ENCODE peak calls at places on chromosome 7, in ten cellular contexts. S is thoracic aorta, V is PC-3, E is spleen, H is foreskin fibroblast, J is MM.1S, C is NT2/D1, A is hepatocyte, T is fibroblast of lung, P is HFF-Myc. Q is an unnamed sample.

GRCh38 chr7:28685660-28686417 is 272.3 kb downstream of the TRIL start:
- DNase-seq in A (peak), J (no peak), S (peak), E (peak), V (peak), C (peak), H (peak), T (peak), P (peak), Q (peak)

GRCh38 chr7:12389089-12389700 is 14.5 kb downstream of the VWDE start:
- DNase-seq in T (peak), A (peak), H (peak), C (peak), P (peak), S (no peak), E (no peak), V (peak), J (peak), Q (peak)

GRCh38 chr7:16034353-16034752 is 347.9 kb upstream of the MEOX2 start:
- DNase-seq in C (no peak), P (peak), J (no peak), E (no peak), S (no peak), H (peak), V (peak), T (peak), A (no peak), Q (no peak)

GRCh38 chr7:105677803-105678583 is 96.7 kb upstream of the EFCAB10 start:
- DNase-seq in S (peak), H (no peak), E (peak), J (no peak), P (no peak), T (no peak), C (no peak), A (no peak), V (no peak), Q (peak)

GRCh38 chr7:111138196-111138569 is 47.3 kb downstream of the LRRN3 start:
- DNase-seq in E (peak), P (peak), H (peak), V (peak), T (peak), S (peak), J (peak), C (no peak), A (no peak), Q (peak)

GRCh38 chr7:114835861-114836260 is 86.0 kb upstream of the MDFIC start:
- DNase-seq in E (no peak), S (no peak), P (no peak), C (no peak), T (no peak), J (no peak), A (no peak), V (no peak), H (no peak), Q (no peak)

GRCh38 chr7:143240323-143241168 is 18.7 kb downstream of the TAS2R40 start:
- DNase-seq in V (peak), A (peak), P (peak), C (peak), H (peak), S (no peak), E (no peak), T (peak), J (peak), Q (peak)

GRCh38 chr7:107638594-107638993 is 22.0 kb upstream of the SLC26A4 start:
- DNase-seq in V (no peak), H (no peak), E (no peak), S (no peak), T (no peak), A (no peak), J (peak), P (no peak), C (no peak), Q (peak)

GRCh38 chr7:2540641-2541051 is 14.7 kb downstream of the BRAT1 start:
- DNase-seq in H (no peak), E (no peak), V (no peak), S (no peak), T (no peak), P (no peak), C (no peak), A (no peak), J (no peak), Q (no peak)

GRCh38 chr7:107600816-107601215 is 20.8 kb downstream of the BCAP29 start:
- DNase-seq in T (no peak), S (no peak), H (no peak), C (no peak), E (no peak), V (no peak), P (no peak), J (no peak), A (no peak), Q (no peak)

GRCh38 chr7:1446611-1447032 is 12.6 kb downstream of the MICALL2 start:
- DNase-seq in V (no peak), T (no peak), J (peak), S (no peak), A (no peak), P (no peak), C (no peak), H (no peak), E (no peak), Q (no peak)

GRCh38 chr7:30224511-30225031 is 59.8 kb upstream of the ZNRF2 start:
- DNase-seq in A (no peak), E (no peak), J (no peak), S (no peak), H (no peak), V (peak), P (no peak), C (no peak), T (peak), Q (peak)

GRCh38 chr7:28207486-28208158 is 27.0 kb upstream of the JAZF1 start:
- DNase-seq in E (no peak), J (peak), V (peak), S (no peak), A (no peak), T (peak), H (peak), P (no peak), C (no peak), Q (peak)

GRCh38 chr7:93574269-93574645 is 267 bp downstream of the CALCR start:
- DNase-seq in P (no peak), C (no peak), J (no peak), A (no peak), T (no peak), H (no peak), E (no peak), V (no peak), S (no peak), Q (no peak)
- H3K4me3 ChIP-seq in P (no peak), C (peak), J (no peak), A (no peak), T (no peak), H (no peak), E (peak), V (no peak), S (peak), Q (no peak)

GRCh38 chr7:151671514-151671913 is 151.8 kb upstream of the RHEB start:
- DNase-seq in T (peak), E (no peak), A (no peak), C (no peak), J (no peak), P (no peak), S (no peak), H (no peak), V (peak), Q (no peak)
- H3K4me3 ChIP-seq in T (no peak), E (no peak), A (no peak), C (no peak), J (no peak), P (no peak), S (no peak), H (no peak), V (no peak), Q (no peak)

DNA sequence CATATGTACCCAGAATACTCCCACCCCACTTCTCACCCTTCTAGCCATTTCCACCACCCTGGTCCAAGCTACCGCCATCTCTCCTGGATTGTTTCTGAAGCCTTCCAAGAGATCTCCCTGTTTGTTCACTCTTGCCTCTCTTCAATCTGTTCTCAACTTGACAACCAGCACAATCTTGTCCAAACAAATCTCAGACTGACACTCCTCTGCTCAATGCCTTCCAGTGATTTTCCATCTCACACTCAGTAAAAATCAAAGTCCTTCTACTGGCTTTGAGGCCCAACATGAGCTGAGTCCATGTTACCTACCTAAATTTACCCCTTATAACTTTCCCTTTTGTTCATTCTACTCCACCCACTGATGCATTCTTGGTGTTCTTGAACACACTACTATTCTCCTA is 33.2 kb upstream of the TMEM140 start:
- DNase-seq in V (no peak), T (no peak), H (no peak), A (no peak), C (no peak), P (no peak), E (no peak), J (no peak), S (no peak), Q (no peak)
- H3K4me3 ChIP-seq in V (no peak), T (no peak), H (no peak), A (no peak), C (no peak), P (no peak), E (no peak), J (no peak), S (no peak), Q (no peak)

GRCh38 chr7:129169171-129169643 is 19.2 kb upstream of the SMO start:
- DNase-seq in S (no peak), V (no peak), C (no peak), A (peak), E (peak), H (peak), T (peak), P (no peak), J (no peak), Q (peak)
- H3K4me3 ChIP-seq in S (peak), V (no peak), C (peak), A (peak), E (peak), H (peak), T (peak), P (peak), J (peak), Q (peak)

GRCh38 chr7:45001826-45002225 is 1.8 kb downstream of the CCM2 start:
- DNase-seq in C (no peak), S (no peak), V (no peak), T (no peak), H (no peak), E (no peak), J (no peak), A (no peak), P (no peak), Q (no peak)
- H3K4me3 ChIP-seq in C (no peak), S (peak), V (peak), T (peak), H (no peak), E (no peak), J (peak), A (no peak), P (peak), Q (peak)

DNA sequence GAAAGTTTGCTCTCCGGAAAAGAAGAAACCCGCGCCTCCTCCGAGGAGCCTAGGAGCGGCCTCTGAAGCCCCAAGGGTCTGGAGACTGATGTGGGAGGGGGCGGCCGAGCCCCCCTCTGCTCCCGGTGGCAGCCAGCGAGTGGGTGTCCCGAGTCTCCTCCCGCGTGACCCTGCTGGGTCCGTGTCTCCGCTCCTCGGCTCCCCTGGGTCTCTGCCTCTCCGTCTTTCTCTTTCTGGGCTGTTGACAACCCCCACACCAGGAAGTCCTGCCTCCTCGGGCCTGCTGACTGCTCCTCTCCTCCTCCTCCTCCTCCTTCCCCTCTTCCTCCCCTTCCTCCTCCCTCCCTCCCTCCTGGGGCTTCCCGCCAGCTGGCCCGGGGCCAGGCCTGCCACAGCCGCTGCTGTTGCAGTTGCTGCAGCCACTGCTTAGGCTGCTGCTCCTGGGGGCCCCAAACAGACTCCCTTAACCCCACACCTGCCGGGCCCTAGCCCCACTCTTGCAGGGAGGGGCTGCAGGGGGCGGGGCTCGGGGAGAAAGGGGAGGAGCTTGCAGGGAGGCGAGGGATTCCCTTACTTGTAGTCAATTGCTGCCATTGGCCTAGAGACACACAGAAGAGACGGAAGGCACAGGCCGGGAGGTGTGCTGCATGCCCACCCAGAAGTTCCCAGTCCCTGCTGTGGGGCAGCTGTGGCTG is at the start of gene TSC22D4:
- DNase-seq in H (peak), J (peak), S (peak), V (peak), T (peak), P (peak), A (peak), E (peak), C (peak), Q (peak)
- H3K4me3 ChIP-seq in H (peak), J (peak), S (peak), V (peak), T (peak), P (peak), A (peak), E (peak), C (peak), Q (peak)

GRCh38 chr7:47577351-47577919 is 4.5 kb downstream of the TNS3 start:
- DNase-seq in C (no peak), A (no peak), E (peak), J (no peak), T (peak), H (peak), V (no peak), S (no peak), P (no peak), Q (no peak)

GRCh38 chr7:47576031-47576908 is 5.6 kb downstream of the TNS3 start:
- DNase-seq in H (peak), E (no peak), S (no peak), T (peak), P (no peak), A (peak), C (no peak), V (peak), J (no peak), Q (peak)

GRCh38 chr7:47574473-47575328 is 7.2 kb downstream of the TNS3 start:
- DNase-seq in T (no peak), S (no peak), C (no peak), H (peak), A (no peak), P (no peak), V (no peak), E (no peak), J (peak), Q (peak)

GRCh38 chr7:47578581-47579270 is 3.2 kb downstream of the TNS3 start:
- DNase-seq in H (peak), J (no peak), P (no peak), A (peak), C (no peak), T (peak), S (no peak), E (no peak), V (peak), Q (no peak)

GRCh38 chr7:47576909-47577255 is 5.0 kb downstream of the TNS3 start:
- DNase-seq in A (no peak), V (no peak), H (no peak), C (no peak), T (no peak), E (no peak), P (no peak), J (no peak), S (no peak), Q (no peak)
- H3K4me3 ChIP-seq in A (no peak), V (no peak), H (no peak), C (no peak), T (no peak), E (peak), P (peak), J (no peak), S (peak), Q (no peak)

GRCh38 chr7:69597278-69598076 is 798 bp upstream of the AUTS2 start:
- DNase-seq in P (no peak), E (peak), T (peak), S (no peak), H (peak), C (no peak), V (no peak), A (peak), J (no peak), Q (peak)

GRCh38 chr7:69596056-69596455 is 2.2 kb upstream of the AUTS2 start:
- DNase-seq in C (no peak), A (no peak), J (no peak), E (no peak), H (peak), S (no peak), T (no peak), V (no peak), P (no peak), Q (no peak)

GRCh38 chr7:69595415-69595814 is 2.9 kb upstream of the AUTS2 start:
- DNase-seq in J (no peak), P (no peak), A (no peak), C (no peak), S (no peak), T (no peak), E (no peak), H (no peak), V (no peak), Q (no peak)

GRCh38 chr7:69598081-69598486 is at the start of gene AUTS2:
- DNase-seq in E (peak), T (peak), H (peak), P (peak), A (peak), J (peak), V (peak), S (peak), C (peak), Q (peak)

GRCh38 chr7:69596723-69597277 is 1.5 kb upstream of the AUTS2 start:
- DNase-seq in P (no peak), V (no peak), J (no peak), C (no peak), E (no peak), H (peak), S (no peak), T (peak), A (no peak), Q (no peak)
- H3K4me3 ChIP-seq in P (no peak), V (no peak), J (no peak), C (peak), E (peak), H (peak), S (peak), T (peak), A (no peak), Q (peak)

DNA sequence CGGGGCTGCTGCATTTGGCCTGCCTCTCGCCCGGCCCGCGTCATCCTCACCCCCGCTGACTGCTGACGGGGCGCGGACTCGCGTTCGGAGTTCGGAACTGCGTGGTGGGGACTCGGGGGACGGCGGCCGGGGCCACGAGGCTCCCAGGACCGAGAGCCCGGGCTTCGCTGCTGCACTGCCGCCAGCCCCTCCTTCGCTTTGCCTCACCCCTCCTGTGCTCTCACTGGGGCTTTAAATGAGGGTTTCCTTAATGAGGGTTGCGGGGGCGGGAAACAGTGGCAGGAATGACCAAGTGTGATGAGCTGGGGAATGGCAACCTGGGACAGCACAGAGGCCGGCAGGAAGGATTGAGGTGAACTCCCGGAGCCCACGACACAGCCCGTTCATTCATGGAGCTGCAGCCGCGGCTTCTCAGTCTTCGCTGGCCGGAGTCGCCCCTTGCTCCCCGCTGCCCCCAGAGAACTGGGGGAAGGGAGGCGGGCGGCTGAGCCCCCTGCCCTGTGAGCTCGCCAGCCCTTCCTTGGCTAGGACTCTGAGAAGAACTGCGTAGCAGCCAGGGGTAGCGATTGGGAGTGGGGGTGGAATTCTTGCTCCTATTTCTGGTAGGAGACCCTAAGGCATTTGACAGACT is 1.5 kb upstream of the LRRC4 start:
- DNase-seq in J (no peak), V (no peak), P (no peak), H (peak), S (no peak), A (no peak), C (no peak), E (peak), T (peak), Q (no peak)
- H3K4me3 ChIP-seq in J (no peak), V (no peak), P (no peak), H (peak), S (peak), A (peak), C (peak), E (peak), T (peak), Q (no peak)

DNA sequence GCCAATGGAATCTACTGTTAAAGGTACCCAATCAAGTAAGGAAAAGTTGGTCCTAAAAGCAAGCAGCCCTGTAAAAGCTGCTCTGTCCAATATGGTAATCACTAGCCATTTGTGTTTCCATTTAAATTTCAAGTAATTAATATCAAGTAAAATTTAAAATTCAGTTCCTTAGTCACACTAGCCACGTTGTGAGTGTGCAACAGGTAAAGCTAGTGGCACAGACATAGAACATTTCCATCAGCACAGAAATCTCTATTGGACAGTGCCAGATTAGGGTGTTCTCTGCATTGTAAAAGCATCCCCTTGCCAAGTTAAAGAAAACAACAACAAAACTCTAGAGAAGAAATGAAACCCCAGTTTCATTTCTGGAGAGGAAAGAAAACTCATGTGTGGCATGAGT is 4.4 kb downstream of the CAV1 start:
- DNase-seq in J (no peak), E (no peak), T (no peak), C (no peak), A (no peak), V (no peak), P (no peak), H (no peak), S (no peak), Q (no peak)
- H3K4me3 ChIP-seq in J (peak), E (peak), T (peak), C (no peak), A (no peak), V (peak), P (peak), H (peak), S (peak), Q (no peak)